ENCODE peak calls at places on chromosomes 3 and 15, in seven cellular contexts. One of them, this sample, is unnamed.

GRCh38 chr3:111845996-111846395 is 13.1 kb upstream of the PHLDB2 start:
- DNase-seq in neural crest cell: no peak
- DNase-seq in activated B cell treated with CpG ODN at 0.5 μM for 24 hours: no peak
- DNase-seq in cardiac fibroblast: peak; percentile 59
- DNase-seq in GM23338: no peak
- DNase-seq in osteocyte: no peak
- DNase-seq in GM13976: no peak
- DNase-seq in this sample: no peak

GRCh38 chr3:100526613-100527346 is 34.4 kb downstream of the TMEM45A start:
- DNase-seq in neural crest cell: no peak
- DNase-seq in activated B cell treated with CpG ODN at 0.5 μM for 24 hours: no peak
- DNase-seq in cardiac fibroblast: no peak
- DNase-seq in GM23338: no peak
- DNase-seq in osteocyte: no peak
- DNase-seq in GM13976: no peak
- DNase-seq in this sample: no peak

GRCh38 chr3:15535757-15536156 is 14.3 kb upstream of the COLQ start:
- DNase-seq in neural crest cell: no peak
- DNase-seq in activated B cell treated with CpG ODN at 0.5 μM for 24 hours: no peak
- DNase-seq in cardiac fibroblast: no peak
- DNase-seq in GM23338: no peak
- DNase-seq in osteocyte: peak; percentile 23
- DNase-seq in GM13976: no peak
- DNase-seq in this sample: no peak

GRCh38 chr3:190041333-190042041 is 79.2 kb downstream of the P3H2 start:
- DNase-seq in neural crest cell: no peak
- DNase-seq in activated B cell treated with CpG ODN at 0.5 μM for 24 hours: no peak
- DNase-seq in cardiac fibroblast: peak; percentile 51
- DNase-seq in GM23338: peak; percentile 94
- DNase-seq in osteocyte: no peak
- DNase-seq in GM13976: peak; percentile 33
- DNase-seq in this sample: peak; percentile 53

GRCh38 chr15:65839354-65839901 is 29.9 kb upstream of the RAB11A start:
- DNase-seq in neural crest cell: no peak
- DNase-seq in activated B cell treated with CpG ODN at 0.5 μM for 24 hours: no peak
- DNase-seq in cardiac fibroblast: no peak
- DNase-seq in GM23338: no peak
- DNase-seq in osteocyte: no peak
- DNase-seq in GM13976: no peak
- DNase-seq in this sample: no peak

GRCh38 chr3:71443332-71443731 is 140.2 kb downstream of the FOXP1 start:
- DNase-seq in neural crest cell: no peak
- DNase-seq in activated B cell treated with CpG ODN at 0.5 μM for 24 hours: no peak
- DNase-seq in cardiac fibroblast: no peak
- DNase-seq in GM23338: no peak
- DNase-seq in osteocyte: no peak
- DNase-seq in GM13976: no peak
- DNase-seq in this sample: no peak

GRCh38 chr15:66841953-66842681 is 140.1 kb downstream of the SMAD6 start:
- DNase-seq in neural crest cell: no peak
- DNase-seq in activated B cell treated with CpG ODN at 0.5 μM for 24 hours: peak; percentile 40
- DNase-seq in cardiac fibroblast: peak; percentile 93
- DNase-seq in GM23338: peak; percentile 67
- DNase-seq in osteocyte: peak; percentile 98
- DNase-seq in GM13976: no peak
- DNase-seq in this sample: no peak

GRCh38 chr3:23810342-23811116 is 4.8 kb downstream of the UBE2E1 start:
- DNase-seq in neural crest cell: peak; percentile 49
- DNase-seq in activated B cell treated with CpG ODN at 0.5 μM for 24 hours: peak; percentile 63
- DNase-seq in cardiac fibroblast: peak; percentile 32
- DNase-seq in GM23338: peak; percentile 93
- DNase-seq in osteocyte: peak; percentile 85
- DNase-seq in GM13976: peak; percentile 72
- DNase-seq in this sample: peak; percentile 70

GRCh38 chr15:59532770-59533379 is 78.7 kb upstream of the GCNT3 start:
- DNase-seq in neural crest cell: peak; percentile 11
- DNase-seq in activated B cell treated with CpG ODN at 0.5 μM for 24 hours: no peak
- DNase-seq in cardiac fibroblast: peak; percentile 67
- DNase-seq in GM23338: peak; percentile 80
- DNase-seq in osteocyte: no peak
- DNase-seq in GM13976: no peak
- DNase-seq in this sample: no peak

GRCh38 chr15:80455051-80455648 is 51.0 kb downstream of the ARNT2 start:
- DNase-seq in neural crest cell: no peak
- DNase-seq in activated B cell treated with CpG ODN at 0.5 μM for 24 hours: no peak
- DNase-seq in cardiac fibroblast: peak; percentile 20
- DNase-seq in GM23338: no peak
- DNase-seq in osteocyte: no peak
- DNase-seq in GM13976: no peak
- DNase-seq in this sample: no peak

GRCh38 chr3:189839576-189839975 is 208.4 kb downstream of the TP63 start:
- DNase-seq in neural crest cell: no peak
- DNase-seq in activated B cell treated with CpG ODN at 0.5 μM for 24 hours: no peak
- DNase-seq in cardiac fibroblast: peak; percentile 61
- DNase-seq in GM23338: no peak
- DNase-seq in osteocyte: no peak
- DNase-seq in GM13976: no peak
- DNase-seq in this sample: no peak

GRCh38 chr15:36481156-36481555 is 98.3 kb upstream of the CDIN1 start:
- DNase-seq in neural crest cell: no peak
- DNase-seq in activated B cell treated with CpG ODN at 0.5 μM for 24 hours: no peak
- DNase-seq in cardiac fibroblast: no peak
- DNase-seq in GM23338: no peak
- DNase-seq in osteocyte: no peak
- DNase-seq in GM13976: no peak
- DNase-seq in this sample: no peak

GRCh38 chr15:50137893-50138292 is 18.9 kb upstream of the ATP8B4 start:
- DNase-seq in neural crest cell: no peak
- DNase-seq in activated B cell treated with CpG ODN at 0.5 μM for 24 hours: no peak
- DNase-seq in cardiac fibroblast: no peak
- DNase-seq in GM23338: no peak
- DNase-seq in osteocyte: no peak
- DNase-seq in GM13976: no peak
- DNase-seq in this sample: no peak

GRCh38 chr3:99240700-99241099 is 339.2 kb upstream of the DCBLD2 start:
- DNase-seq in neural crest cell: no peak
- DNase-seq in activated B cell treated with CpG ODN at 0.5 μM for 24 hours: no peak
- DNase-seq in cardiac fibroblast: no peak
- DNase-seq in GM23338: no peak
- DNase-seq in osteocyte: no peak
- DNase-seq in GM13976: no peak
- DNase-seq in this sample: no peak
- TF ChIP-seq CTCF in neural crest cell: no peak
- TF ChIP-seq CTCF in activated B cell treated with CpG ODN at 0.5 μM for 24 hours: no peak
- TF ChIP-seq CTCF in cardiac fibroblast: no peak
- TF ChIP-seq CTCF in GM23338: no peak
- TF ChIP-seq CTCF in osteocyte: no peak
- TF ChIP-seq CTCF in GM13976: no peak
- TF ChIP-seq CTCF in this sample: no peak

GRCh38 chr15:70266412-70267089 is 168.8 kb upstream of the TLE3 start:
- DNase-seq in neural crest cell: no peak
- DNase-seq in activated B cell treated with CpG ODN at 0.5 μM for 24 hours: no peak
- DNase-seq in cardiac fibroblast: peak; percentile 57
- DNase-seq in GM23338: no peak
- DNase-seq in osteocyte: no peak
- DNase-seq in GM13976: no peak
- DNase-seq in this sample: no peak

GRCh38 chr15:70265986-70266385 is 168.3 kb upstream of the TLE3 start:
- DNase-seq in neural crest cell: no peak
- DNase-seq in activated B cell treated with CpG ODN at 0.5 μM for 24 hours: no peak
- DNase-seq in cardiac fibroblast: no peak
- DNase-seq in GM23338: no peak
- DNase-seq in osteocyte: no peak
- DNase-seq in GM13976: no peak
- DNase-seq in this sample: no peak

GRCh38 chr15:70264738-70265465 is 167.2 kb upstream of the TLE3 start:
- DNase-seq in neural crest cell: no peak
- DNase-seq in activated B cell treated with CpG ODN at 0.5 μM for 24 hours: no peak
- DNase-seq in cardiac fibroblast: no peak
- DNase-seq in GM23338: no peak
- DNase-seq in osteocyte: no peak
- DNase-seq in GM13976: no peak
- DNase-seq in this sample: no peak

GRCh38 chr15:70264014-70264492 is 166.3 kb upstream of the TLE3 start:
- DNase-seq in neural crest cell: peak; percentile 38
- DNase-seq in activated B cell treated with CpG ODN at 0.5 μM for 24 hours: no peak
- DNase-seq in cardiac fibroblast: peak; percentile 38
- DNase-seq in GM23338: peak; percentile 29
- DNase-seq in osteocyte: no peak
- DNase-seq in GM13976: no peak
- DNase-seq in this sample: no peak

DNA sequence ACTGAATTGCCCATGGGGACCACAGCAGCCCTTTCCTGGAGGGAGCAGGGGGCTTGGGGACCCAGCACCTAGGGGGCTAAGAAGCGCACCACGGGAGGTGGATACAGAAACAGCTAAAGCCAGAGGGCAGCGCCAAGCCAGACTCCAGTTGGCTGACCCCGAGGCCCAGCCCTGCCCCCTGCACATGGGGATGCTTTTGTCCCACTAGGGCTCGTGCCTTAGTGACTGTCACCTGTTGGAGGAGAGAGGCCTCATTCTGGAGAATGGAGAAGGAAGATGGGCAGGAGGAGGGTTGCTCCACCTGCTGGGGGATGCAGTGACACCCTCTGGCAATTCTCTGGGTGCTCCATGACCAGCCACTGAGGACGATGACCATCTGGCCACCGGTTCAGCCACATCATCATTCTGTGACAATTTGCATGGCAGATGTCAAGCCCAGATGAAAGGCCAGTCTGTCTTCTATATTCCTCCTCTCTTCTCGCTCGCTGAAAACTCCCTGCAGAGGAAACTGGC is 167.8 kb upstream of the TLE3 start:
- DNase-seq in neural crest cell: no peak
- DNase-seq in activated B cell treated with CpG ODN at 0.5 μM for 24 hours: no peak
- DNase-seq in cardiac fibroblast: no peak
- DNase-seq in GM23338: no peak
- DNase-seq in osteocyte: no peak
- DNase-seq in GM13976: no peak
- DNase-seq in this sample: no peak
- TF ChIP-seq CTCF in neural crest cell: peak; percentile 19
- TF ChIP-seq CTCF in activated B cell treated with CpG ODN at 0.5 μM for 24 hours: no peak
- TF ChIP-seq CTCF in cardiac fibroblast: peak; percentile 16
- TF ChIP-seq CTCF in GM23338: no peak
- TF ChIP-seq CTCF in osteocyte: peak; percentile 19
- TF ChIP-seq CTCF in GM13976: peak; percentile 18
- TF ChIP-seq CTCF in this sample: peak; percentile 17

GRCh38 chr3:57605683-57606082 is 8.5 kb upstream of the ARF4 start:
- DNase-seq in neural crest cell: no peak
- DNase-seq in activated B cell treated with CpG ODN at 0.5 μM for 24 hours: no peak
- DNase-seq in cardiac fibroblast: no peak
- DNase-seq in GM23338: no peak
- DNase-seq in osteocyte: no peak
- DNase-seq in GM13976: no peak
- DNase-seq in this sample: no peak
- TF ChIP-seq CTCF in neural crest cell: no peak
- TF ChIP-seq CTCF in activated B cell treated with CpG ODN at 0.5 μM for 24 hours: no peak
- TF ChIP-seq CTCF in cardiac fibroblast: no peak
- TF ChIP-seq CTCF in GM23338: no peak
- TF ChIP-seq CTCF in osteocyte: no peak
- TF ChIP-seq CTCF in GM13976: no peak
- TF ChIP-seq CTCF in this sample: no peak

DNA sequence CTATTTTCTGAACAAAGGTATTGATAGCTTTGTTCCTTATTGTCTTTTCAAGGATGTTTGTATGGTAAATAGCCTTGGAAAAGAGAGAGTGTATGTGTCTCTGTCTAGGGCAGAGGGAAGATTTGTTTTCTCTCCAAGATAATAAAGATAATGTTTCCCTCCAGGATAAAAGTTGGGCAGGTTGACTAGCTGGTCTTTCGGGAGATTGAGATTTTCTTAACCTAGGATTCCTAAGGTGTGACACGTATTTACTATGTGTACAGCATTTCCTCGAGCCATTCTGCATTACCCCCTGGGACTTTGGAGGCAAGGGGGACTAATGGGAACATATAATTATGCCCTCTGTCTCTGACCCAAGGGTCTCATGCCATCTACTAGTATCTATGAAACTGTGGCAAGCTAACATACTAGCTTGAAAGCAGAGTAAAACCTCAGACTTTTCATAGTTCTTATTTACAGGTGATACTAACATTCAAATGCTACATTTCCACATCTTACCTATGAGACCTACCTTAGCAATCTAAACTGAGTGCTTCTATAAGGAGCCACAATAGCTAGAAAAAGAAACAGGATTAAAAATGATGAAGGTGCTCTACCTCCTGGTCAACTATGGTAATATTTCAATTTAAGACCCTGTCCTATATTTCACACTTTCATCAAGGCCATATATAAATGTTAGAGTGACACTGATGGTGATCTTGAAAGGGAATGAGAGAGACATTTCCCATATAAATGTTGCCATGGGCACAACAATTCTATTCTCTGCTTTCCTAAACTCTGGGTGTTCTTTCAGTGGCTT is 252.9 kb upstream of the CBLB start:
- DNase-seq in neural crest cell: no peak
- DNase-seq in activated B cell treated with CpG ODN at 0.5 μM for 24 hours: no peak
- DNase-seq in cardiac fibroblast: no peak
- DNase-seq in GM23338: no peak
- DNase-seq in osteocyte: no peak
- DNase-seq in GM13976: no peak
- DNase-seq in this sample: no peak
- TF ChIP-seq CTCF in neural crest cell: no peak
- TF ChIP-seq CTCF in activated B cell treated with CpG ODN at 0.5 μM for 24 hours: no peak
- TF ChIP-seq CTCF in cardiac fibroblast: no peak
- TF ChIP-seq CTCF in GM23338: no peak
- TF ChIP-seq CTCF in osteocyte: peak; percentile 19
- TF ChIP-seq CTCF in GM13976: no peak
- TF ChIP-seq CTCF in this sample: no peak

This sample was measured in GM06990.